ENCODE peak calls at places on chromosomes 5 and 9, in nine cellular contexts. One of them, this sample, is unnamed.

GRCh38 chr5:4511996-4512656 is 628.0 kb upstream of the ADAMTS16 start:
- DNase-seq in natural killer cell: no peak
- DNase-seq in heart right ventricle: peak; percentile 48
- DNase-seq in heart left ventricle: peak; percentile 25
- DNase-seq in B cell: no peak
- DNase-seq in sigmoid colon: no peak
- DNase-seq in fibroblast of mammary gland: peak; percentile 3
- DNase-seq in cardiac muscle cell: no peak
- DNase-seq in RWPE1: peak; percentile 2
- DNase-seq in this sample: no peak

GRCh38 chr9:22813520-22813919 is 366.9 kb downstream of the DMRTA1 start:
- DNase-seq in heart right ventricle: no peak
- DNase-seq in RWPE1: no peak
- DNase-seq in sigmoid colon: no peak
- DNase-seq in heart left ventricle: no peak
- DNase-seq in B cell: no peak
- DNase-seq in natural killer cell: no peak
- DNase-seq in fibroblast of mammary gland: peak; percentile 46
- DNase-seq in cardiac muscle cell: no peak
- DNase-seq in this sample: peak; percentile 4

GRCh38 chr9:130446111-130446861 is 1.5 kb downstream of the ASS1 start:
- DNase-seq in heart left ventricle: peak; percentile 89
- DNase-seq in cardiac muscle cell: peak; percentile 99
- DNase-seq in B cell: no peak
- DNase-seq in RWPE1: peak; percentile 85
- DNase-seq in fibroblast of mammary gland: peak; percentile 98
- DNase-seq in heart right ventricle: peak; percentile 88
- DNase-seq in natural killer cell: no peak
- DNase-seq in sigmoid colon: peak; percentile 97
- DNase-seq in this sample: no peak

GRCh38 chr9:126474786-126475485 is 138.8 kb upstream of the LMX1B start:
- DNase-seq in heart left ventricle: no peak
- DNase-seq in heart right ventricle: no peak
- DNase-seq in B cell: no peak
- DNase-seq in cardiac muscle cell: no peak
- DNase-seq in RWPE1: peak; percentile 85
- DNase-seq in fibroblast of mammary gland: peak; percentile 72
- DNase-seq in natural killer cell: no peak
- DNase-seq in sigmoid colon: no peak
- DNase-seq in this sample: no peak

GRCh38 chr5:127351418-127351817 is 60.8 kb downstream of the MEGF10 start:
- DNase-seq in natural killer cell: no peak
- DNase-seq in cardiac muscle cell: peak; percentile 9
- DNase-seq in fibroblast of mammary gland: no peak
- DNase-seq in RWPE1: no peak
- DNase-seq in sigmoid colon: no peak
- DNase-seq in B cell: no peak
- DNase-seq in heart right ventricle: no peak
- DNase-seq in heart left ventricle: no peak
- DNase-seq in this sample: no peak

GRCh38 chr9:12351293-12351852 is 341.8 kb upstream of the TYRP1 start:
- DNase-seq in fibroblast of mammary gland: no peak
- DNase-seq in cardiac muscle cell: no peak
- DNase-seq in natural killer cell: no peak
- DNase-seq in heart right ventricle: no peak
- DNase-seq in sigmoid colon: no peak
- DNase-seq in heart left ventricle: no peak
- DNase-seq in RWPE1: no peak
- DNase-seq in B cell: no peak
- DNase-seq in this sample: no peak

GRCh38 chr5:111929892-111930291 is 172.9 kb upstream of the NREP start:
- DNase-seq in sigmoid colon: no peak
- DNase-seq in heart right ventricle: no peak
- DNase-seq in cardiac muscle cell: peak; percentile 90
- DNase-seq in heart left ventricle: no peak
- DNase-seq in fibroblast of mammary gland: peak; percentile 99
- DNase-seq in B cell: no peak
- DNase-seq in natural killer cell: no peak
- DNase-seq in RWPE1: peak; percentile 87
- DNase-seq in this sample: no peak

GRCh38 chr9:20463823-20464222 is 158.5 kb downstream of the MLLT3 start:
- DNase-seq in B cell: no peak
- DNase-seq in RWPE1: no peak
- DNase-seq in sigmoid colon: no peak
- DNase-seq in cardiac muscle cell: no peak
- DNase-seq in fibroblast of mammary gland: no peak
- DNase-seq in natural killer cell: no peak
- DNase-seq in heart left ventricle: no peak
- DNase-seq in heart right ventricle: no peak
- DNase-seq in this sample: no peak

GRCh38 chr9:18989865-18990264 is 43.1 kb downstream of the SAXO1 start:
- DNase-seq in fibroblast of mammary gland: no peak
- DNase-seq in heart left ventricle: no peak
- DNase-seq in RWPE1: no peak
- DNase-seq in heart right ventricle: no peak
- DNase-seq in sigmoid colon: no peak
- DNase-seq in natural killer cell: no peak
- DNase-seq in B cell: no peak
- DNase-seq in cardiac muscle cell: no peak
- DNase-seq in this sample: no peak

GRCh38 chr5:179432547-179432946 is 87.3 kb upstream of the ADAMTS2 start:
- DNase-seq in heart right ventricle: no peak
- DNase-seq in heart left ventricle: no peak
- DNase-seq in cardiac muscle cell: no peak
- DNase-seq in natural killer cell: no peak
- DNase-seq in fibroblast of mammary gland: no peak
- DNase-seq in sigmoid colon: peak; percentile 51
- DNase-seq in RWPE1: no peak
- DNase-seq in B cell: no peak
- DNase-seq in this sample: no peak

GRCh38 chr9:2859776-2860379 is 16.0 kb upstream of the PUM3 start:
- DNase-seq in RWPE1: peak; percentile 11
- DNase-seq in fibroblast of mammary gland: peak; percentile 65
- DNase-seq in heart right ventricle: peak; percentile 39
- DNase-seq in B cell: no peak
- DNase-seq in natural killer cell: no peak
- DNase-seq in sigmoid colon: peak; percentile 66
- DNase-seq in heart left ventricle: peak; percentile 29
- DNase-seq in cardiac muscle cell: peak; percentile 72
- DNase-seq in this sample: peak; percentile 44

GRCh38 chr9:93575706-93576295 is 583 bp upstream of the PHF2 start:
- DNase-seq in fibroblast of mammary gland: no peak
- DNase-seq in heart left ventricle: peak; percentile 63
- DNase-seq in natural killer cell: peak; percentile 31
- DNase-seq in RWPE1: peak; percentile 57
- DNase-seq in sigmoid colon: no peak
- DNase-seq in heart right ventricle: peak; percentile 53
- DNase-seq in B cell: peak; percentile 87
- DNase-seq in cardiac muscle cell: peak; percentile 35
- DNase-seq in this sample: peak; percentile 70

GRCh38 chr5:164048527-164048926 is 543.1 kb downstream of the MAT2B start:
- DNase-seq in sigmoid colon: no peak
- DNase-seq in B cell: no peak
- DNase-seq in cardiac muscle cell: peak; percentile 62
- DNase-seq in fibroblast of mammary gland: peak; percentile 25
- DNase-seq in natural killer cell: no peak
- DNase-seq in heart right ventricle: no peak
- DNase-seq in RWPE1: no peak
- DNase-seq in heart left ventricle: no peak
- DNase-seq in this sample: no peak

GRCh38 chr9:116391306-116391900 is 237.8 kb downstream of the PAPPA start:
- DNase-seq in RWPE1: peak; percentile 72
- DNase-seq in cardiac muscle cell: peak; percentile 75
- DNase-seq in heart right ventricle: no peak
- DNase-seq in sigmoid colon: no peak
- DNase-seq in fibroblast of mammary gland: peak; percentile 73
- DNase-seq in B cell: no peak
- DNase-seq in natural killer cell: no peak
- DNase-seq in heart left ventricle: no peak
- DNase-seq in this sample: no peak

GRCh38 chr9:34576943-34577634 is 12.4 kb downstream of the CNTFR start:
- DNase-seq in heart right ventricle: no peak
- DNase-seq in sigmoid colon: no peak
- DNase-seq in RWPE1: no peak
- DNase-seq in heart left ventricle: no peak
- DNase-seq in natural killer cell: no peak
- DNase-seq in B cell: no peak
- DNase-seq in cardiac muscle cell: peak; percentile 25
- DNase-seq in fibroblast of mammary gland: no peak
- DNase-seq in this sample: no peak

GRCh38 chr5:130333089-130333488 is 428.8 kb downstream of the CHSY3 start:
- DNase-seq in sigmoid colon: no peak
- DNase-seq in cardiac muscle cell: peak; percentile 79
- DNase-seq in B cell: no peak
- DNase-seq in heart left ventricle: no peak
- DNase-seq in heart right ventricle: no peak
- DNase-seq in RWPE1: peak; percentile 83
- DNase-seq in natural killer cell: no peak
- DNase-seq in fibroblast of mammary gland: peak; percentile 77
- DNase-seq in this sample: no peak

GRCh38 chr9:124771867-124772621 is 933 bp upstream of the NR6A1 start:
- DNase-seq in natural killer cell: peak; percentile 51
- DNase-seq in heart left ventricle: peak; percentile 73
- DNase-seq in B cell: peak; percentile 67
- DNase-seq in RWPE1: peak; percentile 91
- DNase-seq in heart right ventricle: peak; percentile 73
- DNase-seq in sigmoid colon: no peak
- DNase-seq in fibroblast of mammary gland: peak; percentile 62
- DNase-seq in cardiac muscle cell: peak; percentile 81
- DNase-seq in this sample: peak; percentile 58

GRCh38 chr9:5292141-5292540 is 12.4 kb downstream of the RLN2 start:
- DNase-seq in RWPE1: no peak
- DNase-seq in heart right ventricle: no peak
- DNase-seq in cardiac muscle cell: no peak
- DNase-seq in sigmoid colon: no peak
- DNase-seq in B cell: no peak
- DNase-seq in heart left ventricle: no peak
- DNase-seq in fibroblast of mammary gland: no peak
- DNase-seq in natural killer cell: no peak
- DNase-seq in this sample: no peak

GRCh38 chr5:43609752-43610151 is 6.8 kb downstream of the NNT start:
- DNase-seq in cardiac muscle cell: no peak
- DNase-seq in sigmoid colon: no peak
- DNase-seq in fibroblast of mammary gland: peak; percentile 7
- DNase-seq in natural killer cell: no peak
- DNase-seq in B cell: no peak
- DNase-seq in RWPE1: no peak
- DNase-seq in heart right ventricle: no peak
- DNase-seq in heart left ventricle: no peak
- DNase-seq in this sample: no peak
- TF ChIP-seq CTCF in cardiac muscle cell: peak; percentile 16
- TF ChIP-seq CTCF in sigmoid colon: no peak
- TF ChIP-seq CTCF in fibroblast of mammary gland: peak; percentile 37
- TF ChIP-seq CTCF in natural killer cell: peak; percentile 21
- TF ChIP-seq CTCF in B cell: peak; percentile 17
- TF ChIP-seq CTCF in RWPE1: no peak
- TF ChIP-seq CTCF in heart right ventricle: no peak
- TF ChIP-seq CTCF in heart left ventricle: no peak
- TF ChIP-seq CTCF in this sample: peak; percentile 44

GRCh38 chr5:101431201-101431600 is 528.1 kb upstream of the ST8SIA4 start:
- DNase-seq in B cell: no peak
- DNase-seq in sigmoid colon: no peak
- DNase-seq in natural killer cell: no peak
- DNase-seq in fibroblast of mammary gland: no peak
- DNase-seq in heart right ventricle: no peak
- DNase-seq in heart left ventricle: no peak
- DNase-seq in RWPE1: no peak
- DNase-seq in cardiac muscle cell: no peak
- DNase-seq in this sample: no peak

GRCh38 chr5:101424530-101425175 is 521.6 kb upstream of the ST8SIA4 start:
- DNase-seq in RWPE1: no peak
- DNase-seq in sigmoid colon: no peak
- DNase-seq in heart right ventricle: no peak
- DNase-seq in cardiac muscle cell: peak; percentile 2
- DNase-seq in B cell: no peak
- DNase-seq in heart left ventricle: no peak
- DNase-seq in natural killer cell: no peak
- DNase-seq in fibroblast of mammary gland: peak; percentile 93
- DNase-seq in this sample: no peak

GRCh38 chr5:101430551-101430950 is 527.5 kb upstream of the ST8SIA4 start:
- DNase-seq in heart right ventricle: no peak
- DNase-seq in RWPE1: no peak
- DNase-seq in natural killer cell: no peak
- DNase-seq in heart left ventricle: no peak
- DNase-seq in cardiac muscle cell: no peak
- DNase-seq in fibroblast of mammary gland: no peak
- DNase-seq in sigmoid colon: no peak
- DNase-seq in B cell: no peak
- DNase-seq in this sample: no peak

GRCh38 chr5:101429241-101429640 is 526.2 kb upstream of the ST8SIA4 start:
- DNase-seq in cardiac muscle cell: no peak
- DNase-seq in RWPE1: no peak
- DNase-seq in B cell: no peak
- DNase-seq in fibroblast of mammary gland: peak; percentile 74
- DNase-seq in heart right ventricle: no peak
- DNase-seq in sigmoid colon: no peak
- DNase-seq in natural killer cell: no peak
- DNase-seq in heart left ventricle: no peak
- DNase-seq in this sample: no peak

GRCh38 chr5:101425345-101425744 is 522.3 kb upstream of the ST8SIA4 start:
- DNase-seq in heart left ventricle: no peak
- DNase-seq in fibroblast of mammary gland: peak; percentile 82
- DNase-seq in RWPE1: no peak
- DNase-seq in heart right ventricle: no peak
- DNase-seq in sigmoid colon: no peak
- DNase-seq in B cell: no peak
- DNase-seq in cardiac muscle cell: no peak
- DNase-seq in natural killer cell: no peak
- DNase-seq in this sample: no peak
- TF ChIP-seq CTCF in heart left ventricle: no peak
- TF ChIP-seq CTCF in fibroblast of mammary gland: no peak
- TF ChIP-seq CTCF in RWPE1: no peak
- TF ChIP-seq CTCF in heart right ventricle: no peak
- TF ChIP-seq CTCF in sigmoid colon: no peak
- TF ChIP-seq CTCF in B cell: no peak
- TF ChIP-seq CTCF in cardiac muscle cell: no peak
- TF ChIP-seq CTCF in natural killer cell: no peak
- TF ChIP-seq CTCF in this sample: no peak

GRCh38 chr9:77455312-77455927 is 192.7 kb downstream of the GNA14 start:
- DNase-seq in fibroblast of mammary gland: peak; percentile 28
- DNase-seq in heart right ventricle: no peak
- DNase-seq in natural killer cell: no peak
- DNase-seq in RWPE1: peak; percentile 23
- DNase-seq in cardiac muscle cell: peak; percentile 51
- DNase-seq in heart left ventricle: no peak
- DNase-seq in B cell: no peak
- DNase-seq in sigmoid colon: no peak
- DNase-seq in this sample: no peak
- TF ChIP-seq CTCF in fibroblast of mammary gland: peak; percentile 48
- TF ChIP-seq CTCF in heart right ventricle: peak; percentile 23
- TF ChIP-seq CTCF in natural killer cell: peak; percentile 50
- TF ChIP-seq CTCF in RWPE1: peak; percentile 29
- TF ChIP-seq CTCF in cardiac muscle cell: peak; percentile 70
- TF ChIP-seq CTCF in heart left ventricle: peak; percentile 42
- TF ChIP-seq CTCF in B cell: peak; percentile 47
- TF ChIP-seq CTCF in sigmoid colon: no peak
- TF ChIP-seq CTCF in this sample: peak; percentile 59

DNA sequence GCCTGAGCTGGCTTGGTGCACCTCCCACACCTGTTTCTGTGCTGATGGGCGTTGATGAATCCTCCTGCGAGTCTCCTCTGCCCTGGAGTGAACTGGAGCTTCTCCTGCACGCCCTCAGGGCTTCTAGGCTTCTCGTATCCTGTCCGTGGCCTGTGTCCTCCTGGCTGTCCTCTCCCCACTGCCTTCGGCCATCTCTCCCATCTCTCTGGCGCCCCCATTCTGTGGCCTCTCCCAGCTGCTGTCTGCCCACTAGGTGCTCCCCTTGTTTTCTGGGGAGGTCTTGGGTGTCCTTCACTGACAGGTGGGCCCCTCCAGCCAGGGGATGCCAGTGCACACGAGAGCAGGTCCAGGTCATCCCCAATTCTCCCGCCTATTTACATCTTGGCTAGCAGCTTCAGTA is 28.8 kb downstream of the AHRR start:
- DNase-seq in sigmoid colon: no peak
- DNase-seq in natural killer cell: no peak
- DNase-seq in heart left ventricle: no peak
- DNase-seq in B cell: no peak
- DNase-seq in cardiac muscle cell: no peak
- DNase-seq in RWPE1: no peak
- DNase-seq in heart right ventricle: no peak
- DNase-seq in fibroblast of mammary gland: no peak
- DNase-seq in this sample: peak; percentile 16
- TF ChIP-seq CTCF in sigmoid colon: no peak
- TF ChIP-seq CTCF in natural killer cell: no peak
- TF ChIP-seq CTCF in heart left ventricle: no peak
- TF ChIP-seq CTCF in B cell: no peak
- TF ChIP-seq CTCF in cardiac muscle cell: peak; percentile 12
- TF ChIP-seq CTCF in RWPE1: no peak
- TF ChIP-seq CTCF in heart right ventricle: no peak
- TF ChIP-seq CTCF in fibroblast of mammary gland: peak; percentile 11
- TF ChIP-seq CTCF in this sample: peak; percentile 30